ENCODE peak calls at places on chromosomes 7 and 10, in six cellular contexts. One of them, this sample, is unnamed.

GRCh38 chr7:44534087-44534486 is 7.0 kb downstream of the NPC1L1 start:
- DNase-seq in cardiac fibroblast: no peak
- DNase-seq in AG09319: no peak
- DNase-seq in left ventricle myocardium inferior: no peak
- DNase-seq in IMR-90: peak; percentile 77
- DNase-seq in foreskin fibroblast: peak; percentile 30
- DNase-seq in this sample: no peak

GRCh38 chr10:117374506-117375359 is 507 bp downstream of the PDZD8 start:
- DNase-seq in AG09319: no peak
- DNase-seq in IMR-90: peak; percentile 46
- DNase-seq in cardiac fibroblast: peak; percentile 11
- DNase-seq in foreskin fibroblast: no peak
- DNase-seq in left ventricle myocardium inferior: peak; percentile 55
- DNase-seq in this sample: no peak

GRCh38 chr10:33120700-33121099 is 162.7 kb upstream of the ITGB1 start:
- DNase-seq in cardiac fibroblast: no peak
- DNase-seq in AG09319: no peak
- DNase-seq in IMR-90: no peak
- DNase-seq in left ventricle myocardium inferior: no peak
- DNase-seq in foreskin fibroblast: no peak
- DNase-seq in this sample: no peak

GRCh38 chr10:100864981-100865380 is 47.8 kb upstream of the SLF2 start:
- DNase-seq in IMR-90: no peak
- DNase-seq in foreskin fibroblast: no peak
- DNase-seq in AG09319: no peak
- DNase-seq in left ventricle myocardium inferior: no peak
- DNase-seq in cardiac fibroblast: no peak
- DNase-seq in this sample: no peak

GRCh38 chr7:92595281-92595680 is 5.1 kb upstream of the FAM133B start:
- DNase-seq in AG09319: peak; percentile 49
- DNase-seq in IMR-90: peak; percentile 62
- DNase-seq in foreskin fibroblast: peak; percentile 66
- DNase-seq in left ventricle myocardium inferior: no peak
- DNase-seq in cardiac fibroblast: no peak
- DNase-seq in this sample: no peak

GRCh38 chr7:45211066-45211465 is 53.5 kb downstream of the RAMP3 start:
- DNase-seq in AG09319: no peak
- DNase-seq in foreskin fibroblast: no peak
- DNase-seq in left ventricle myocardium inferior: no peak
- DNase-seq in IMR-90: no peak
- DNase-seq in cardiac fibroblast: no peak
- DNase-seq in this sample: no peak

GRCh38 chr10:19158870-19159269 is 110.3 kb downstream of the MALRD1 start:
- DNase-seq in IMR-90: no peak
- DNase-seq in foreskin fibroblast: no peak
- DNase-seq in left ventricle myocardium inferior: no peak
- DNase-seq in AG09319: no peak
- DNase-seq in cardiac fibroblast: no peak
- DNase-seq in this sample: no peak

GRCh38 chr7:44244282-44244681 is 43.5 kb downstream of the YKT6 start:
- DNase-seq in foreskin fibroblast: no peak
- DNase-seq in cardiac fibroblast: peak; percentile 26
- DNase-seq in IMR-90: no peak
- DNase-seq in AG09319: no peak
- DNase-seq in left ventricle myocardium inferior: no peak
- DNase-seq in this sample: peak; percentile 81

GRCh38 chr7:4151926-4152549 is 530.1 kb upstream of the FOXK1 start:
- DNase-seq in IMR-90: no peak
- DNase-seq in left ventricle myocardium inferior: no peak
- DNase-seq in cardiac fibroblast: no peak
- DNase-seq in foreskin fibroblast: no peak
- DNase-seq in AG09319: no peak
- DNase-seq in this sample: no peak

GRCh38 chr7:29289156-29290021 is 94.8 kb downstream of the CHN2 start:
- DNase-seq in left ventricle myocardium inferior: peak; percentile 46
- DNase-seq in IMR-90: no peak
- DNase-seq in AG09319: no peak
- DNase-seq in cardiac fibroblast: peak; percentile 72
- DNase-seq in foreskin fibroblast: peak; percentile 34
- DNase-seq in this sample: no peak

GRCh38 chr10:129888784-129889616 is 75.1 kb downstream of the EBF3 start:
- DNase-seq in foreskin fibroblast: peak; percentile 13
- DNase-seq in AG09319: no peak
- DNase-seq in left ventricle myocardium inferior: peak; percentile 71
- DNase-seq in cardiac fibroblast: peak; percentile 64
- DNase-seq in IMR-90: peak; percentile 15
- DNase-seq in this sample: no peak

GRCh38 chr7:52482076-52482475 is 553.4 kb upstream of the POM121L12 start:
- DNase-seq in cardiac fibroblast: no peak
- DNase-seq in AG09319: no peak
- DNase-seq in foreskin fibroblast: no peak
- DNase-seq in left ventricle myocardium inferior: no peak
- DNase-seq in IMR-90: no peak
- DNase-seq in this sample: no peak

GRCh38 chr10:29925771-29926345 is 133.5 kb downstream of the JCAD start:
- DNase-seq in foreskin fibroblast: no peak
- DNase-seq in cardiac fibroblast: no peak
- DNase-seq in AG09319: no peak
- DNase-seq in left ventricle myocardium inferior: no peak
- DNase-seq in IMR-90: no peak
- DNase-seq in this sample: no peak

GRCh38 chr10:92737484-92737883 is 47.7 kb downstream of the HHEX start:
- DNase-seq in AG09319: no peak
- DNase-seq in cardiac fibroblast: no peak
- DNase-seq in foreskin fibroblast: no peak
- DNase-seq in IMR-90: no peak
- DNase-seq in left ventricle myocardium inferior: no peak
- DNase-seq in this sample: no peak

GRCh38 chr10:102715880-102716279 is 1.4 kb downstream of the SFXN2 start:
- DNase-seq in AG09319: no peak
- DNase-seq in cardiac fibroblast: no peak
- DNase-seq in foreskin fibroblast: no peak
- DNase-seq in left ventricle myocardium inferior: no peak
- DNase-seq in IMR-90: no peak
- DNase-seq in this sample: no peak

GRCh38 chr7:22319424-22320403 is 37.2 kb downstream of the RAPGEF5 start:
- DNase-seq in left ventricle myocardium inferior: no peak
- DNase-seq in cardiac fibroblast: no peak
- DNase-seq in foreskin fibroblast: no peak
- DNase-seq in AG09319: no peak
- DNase-seq in IMR-90: no peak
- DNase-seq in this sample: no peak

GRCh38 chr7:20562461-20562860 is 53.0 kb upstream of the ABCB5 start:
- DNase-seq in cardiac fibroblast: no peak
- DNase-seq in AG09319: no peak
- DNase-seq in foreskin fibroblast: no peak
- DNase-seq in left ventricle myocardium inferior: no peak
- DNase-seq in IMR-90: no peak
- DNase-seq in this sample: no peak

GRCh38 chr7:94330474-94331027 is 64.1 kb upstream of the COL1A2 start:
- DNase-seq in AG09319: no peak
- DNase-seq in left ventricle myocardium inferior: no peak
- DNase-seq in IMR-90: no peak
- DNase-seq in foreskin fibroblast: no peak
- DNase-seq in cardiac fibroblast: no peak
- DNase-seq in this sample: no peak

GRCh38 chr7:44050121-44050914 is 5.8 kb downstream of the DBNL start:
- DNase-seq in cardiac fibroblast: no peak
- DNase-seq in IMR-90: no peak
- DNase-seq in AG09319: no peak
- DNase-seq in left ventricle myocardium inferior: no peak
- DNase-seq in foreskin fibroblast: no peak
- DNase-seq in this sample: no peak

GRCh38 chr7:78786055-78786454 is 667.4 kb downstream of the MAGI2 start:
- DNase-seq in foreskin fibroblast: no peak
- DNase-seq in left ventricle myocardium inferior: no peak
- DNase-seq in AG09319: no peak
- DNase-seq in cardiac fibroblast: no peak
- DNase-seq in IMR-90: no peak
- DNase-seq in this sample: no peak

GRCh38 chr10:82934429-82934828 is 1059.4 kb downstream of the NRG3 start:
- DNase-seq in foreskin fibroblast: no peak
- DNase-seq in IMR-90: no peak
- DNase-seq in left ventricle myocardium inferior: no peak
- DNase-seq in AG09319: no peak
- DNase-seq in cardiac fibroblast: no peak
- DNase-seq in this sample: no peak

GRCh38 chr10:95290446-95290800 is 380 bp downstream of the PDLIM1 start:
- DNase-seq in IMR-90: no peak
- DNase-seq in cardiac fibroblast: no peak
- DNase-seq in AG09319: no peak
- DNase-seq in left ventricle myocardium inferior: peak; percentile 27
- DNase-seq in foreskin fibroblast: no peak
- DNase-seq in this sample: no peak

GRCh38 chr7:136336932-136337331 is 359.8 kb upstream of the MTPN start:
- DNase-seq in cardiac fibroblast: no peak
- DNase-seq in AG09319: no peak
- DNase-seq in IMR-90: no peak
- DNase-seq in foreskin fibroblast: no peak
- DNase-seq in left ventricle myocardium inferior: no peak
- DNase-seq in this sample: no peak

GRCh38 chr10:65611592-65611991 is 1314.2 kb upstream of the LRRTM3 start:
- DNase-seq in left ventricle myocardium inferior: no peak
- DNase-seq in cardiac fibroblast: peak; percentile 33
- DNase-seq in foreskin fibroblast: no peak
- DNase-seq in AG09319: no peak
- DNase-seq in IMR-90: peak; percentile 64
- DNase-seq in this sample: no peak

GRCh38 chr10:19031763-19032162 is 16.8 kb upstream of the MALRD1 start:
- DNase-seq in foreskin fibroblast: no peak
- DNase-seq in AG09319: no peak
- DNase-seq in left ventricle myocardium inferior: no peak
- DNase-seq in IMR-90: no peak
- DNase-seq in cardiac fibroblast: no peak
- DNase-seq in this sample: no peak

GRCh38 chr7:120862987-120863386 is 5.0 kb upstream of the TSPAN12 start:
- DNase-seq in left ventricle myocardium inferior: no peak
- DNase-seq in AG09319: no peak
- DNase-seq in IMR-90: no peak
- DNase-seq in cardiac fibroblast: no peak
- DNase-seq in foreskin fibroblast: no peak
- DNase-seq in this sample: no peak

GRCh38 chr7:117332031-117332430 is 9.2 kb upstream of the WNT2 start:
- DNase-seq in foreskin fibroblast: no peak
- DNase-seq in AG09319: no peak
- DNase-seq in left ventricle myocardium inferior: no peak
- DNase-seq in IMR-90: no peak
- DNase-seq in cardiac fibroblast: no peak
- DNase-seq in this sample: no peak

GRCh38 chr7:117333168-117333567 is 10.3 kb upstream of the WNT2 start:
- DNase-seq in foreskin fibroblast: no peak
- DNase-seq in left ventricle myocardium inferior: no peak
- DNase-seq in IMR-90: no peak
- DNase-seq in AG09319: no peak
- DNase-seq in cardiac fibroblast: no peak
- DNase-seq in this sample: no peak

GRCh38 chr7:117338020-117338419 is 15.2 kb upstream of the WNT2 start:
- DNase-seq in AG09319: no peak
- DNase-seq in cardiac fibroblast: peak; percentile 21
- DNase-seq in left ventricle myocardium inferior: no peak
- DNase-seq in foreskin fibroblast: peak; percentile 4
- DNase-seq in IMR-90: peak; percentile 35
- DNase-seq in this sample: no peak
- TF ChIP-seq CTCF in AG09319: no peak
- TF ChIP-seq CTCF in cardiac fibroblast: no peak
- TF ChIP-seq CTCF in left ventricle myocardium inferior: no peak
- TF ChIP-seq CTCF in foreskin fibroblast: no peak
- TF ChIP-seq CTCF in IMR-90: peak; percentile 23
- TF ChIP-seq CTCF in this sample: no peak

DNA sequence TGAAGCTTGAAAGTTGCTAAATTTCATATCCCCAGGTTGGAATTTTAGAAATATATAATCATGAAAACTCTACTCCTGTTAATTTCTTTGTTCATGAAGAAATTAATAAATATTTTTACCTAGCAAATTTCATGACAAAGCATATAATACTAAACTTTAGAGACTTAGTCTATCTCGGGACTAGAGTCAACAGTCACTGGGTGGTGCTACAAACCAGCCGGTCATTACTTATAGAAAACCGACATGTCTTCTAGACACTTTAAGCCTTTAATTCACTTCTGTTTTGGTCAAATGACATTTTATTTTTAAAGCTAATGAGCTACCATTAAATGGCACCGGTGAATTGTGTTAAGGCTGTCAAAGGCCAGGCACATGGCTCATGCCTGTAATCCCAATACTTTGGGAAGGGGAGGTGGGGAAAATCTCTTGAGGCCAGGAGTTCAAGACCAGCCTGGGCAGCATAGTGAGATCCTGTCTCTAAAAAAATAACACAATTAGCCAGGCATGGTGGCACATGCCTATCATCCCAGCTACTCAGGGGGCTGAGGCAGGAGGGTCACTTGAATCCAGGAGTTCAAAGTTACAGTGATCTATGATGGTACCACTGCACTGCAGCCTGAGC is 270.1 kb downstream of the CACNA2D1 start:
- DNase-seq in IMR-90: no peak
- DNase-seq in left ventricle myocardium inferior: no peak
- DNase-seq in cardiac fibroblast: no peak
- DNase-seq in foreskin fibroblast: no peak
- DNase-seq in AG09319: no peak
- DNase-seq in this sample: no peak
- TF ChIP-seq CTCF in IMR-90: no peak
- TF ChIP-seq CTCF in left ventricle myocardium inferior: no peak
- TF ChIP-seq CTCF in cardiac fibroblast: no peak
- TF ChIP-seq CTCF in foreskin fibroblast: no peak
- TF ChIP-seq CTCF in AG09319: no peak
- TF ChIP-seq CTCF in this sample: no peak

DNA sequence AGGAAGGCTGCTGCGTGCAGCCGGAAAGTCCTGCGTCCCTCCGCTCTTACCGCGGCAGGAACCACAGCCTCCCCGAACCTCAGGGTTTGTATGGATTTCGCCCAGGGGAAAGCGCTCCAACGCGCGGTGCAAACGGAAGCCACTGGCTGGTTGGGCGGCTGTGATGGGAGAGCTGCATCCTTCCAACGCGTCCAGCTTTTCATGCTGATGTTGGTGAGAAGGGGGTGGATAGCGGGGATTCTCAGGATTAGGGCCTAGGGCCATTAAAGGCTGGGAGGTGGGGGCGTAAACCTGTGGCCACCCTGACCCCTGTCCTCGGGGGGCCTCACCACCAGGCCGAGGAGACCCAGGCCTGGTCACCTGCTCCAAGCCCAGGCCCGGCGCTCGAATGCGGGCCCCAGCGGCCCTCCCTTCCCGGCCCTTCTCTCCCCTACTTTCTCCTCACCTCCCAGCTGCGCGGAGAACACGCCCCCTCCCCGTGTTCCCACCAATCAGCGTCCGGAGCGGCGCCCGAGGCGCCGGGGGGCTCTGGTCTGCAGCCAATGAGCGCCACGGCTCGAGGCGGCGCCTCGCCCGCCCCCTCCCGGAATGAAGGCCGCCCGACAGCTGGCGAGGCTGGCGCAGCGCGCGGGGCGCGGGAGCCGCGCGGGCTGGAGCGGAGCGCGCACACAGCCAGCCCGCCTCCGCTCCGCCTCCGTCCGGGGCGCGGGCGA is 458 bp upstream of the NANOS1 start:
- DNase-seq in AG09319: peak; percentile 45
- DNase-seq in IMR-90: peak; percentile 81
- DNase-seq in cardiac fibroblast: peak; percentile 90
- DNase-seq in foreskin fibroblast: peak; percentile 77
- DNase-seq in left ventricle myocardium inferior: peak; percentile 92
- DNase-seq in this sample: peak; percentile 82
- TF ChIP-seq CTCF in AG09319: no peak
- TF ChIP-seq CTCF in IMR-90: peak; percentile 26
- TF ChIP-seq CTCF in cardiac fibroblast: no peak
- TF ChIP-seq CTCF in foreskin fibroblast: no peak
- TF ChIP-seq CTCF in left ventricle myocardium inferior: peak; percentile 47
- TF ChIP-seq CTCF in this sample: no peak

GRCh38 chr10:60820093-60820769 is 42.0 kb downstream of the CDK1 start:
- DNase-seq in foreskin fibroblast: peak; percentile 56
- DNase-seq in AG09319: peak; percentile 50
- DNase-seq in IMR-90: peak; percentile 51
- DNase-seq in cardiac fibroblast: peak; percentile 52
- DNase-seq in left ventricle myocardium inferior: no peak
- DNase-seq in this sample: no peak
- TF ChIP-seq CTCF in foreskin fibroblast: peak; percentile 73
- TF ChIP-seq CTCF in AG09319: peak; percentile 65
- TF ChIP-seq CTCF in IMR-90: peak; percentile 35
- TF ChIP-seq CTCF in cardiac fibroblast: peak; percentile 46
- TF ChIP-seq CTCF in left ventricle myocardium inferior: peak; percentile 56
- TF ChIP-seq CTCF in this sample: no peak

This sample was measured in D721Med.